ENCODE peak calls at places on chromosomes 2 and 18, in six cellular contexts. One of them, this sample, is unnamed.

GRCh38 chr2:111618577-111618930 is 265.4 kb downstream of the ANAPC1 start:
- DNase-seq in tibial nerve: no peak
- DNase-seq in IMR-90: no peak
- DNase-seq in thyroid gland: peak
- DNase-seq in cardiac muscle cell: no peak
- DNase-seq in endothelial cell of umbilical vein: peak
- DNase-seq in this sample: no peak

GRCh38 chr2:241443486-241444223 is 64.7 kb downstream of the STK25 start:
- DNase-seq in IMR-90: peak
- DNase-seq in tibial nerve: peak
- DNase-seq in endothelial cell of umbilical vein: no peak
- DNase-seq in cardiac muscle cell: no peak
- DNase-seq in thyroid gland: peak
- DNase-seq in this sample: peak

GRCh38 chr2:236715511-236715961 is 145.9 kb downstream of the ACKR3 start:
- DNase-seq in endothelial cell of umbilical vein: peak
- DNase-seq in cardiac muscle cell: no peak
- DNase-seq in thyroid gland: no peak
- DNase-seq in tibial nerve: peak
- DNase-seq in IMR-90: no peak
- DNase-seq in this sample: no peak

GRCh38 chr2:225402200-225402776 is 2.8 kb downstream of the NYAP2 start:
- DNase-seq in tibial nerve: no peak
- DNase-seq in IMR-90: no peak
- DNase-seq in cardiac muscle cell: no peak
- DNase-seq in thyroid gland: no peak
- DNase-seq in endothelial cell of umbilical vein: no peak
- DNase-seq in this sample: no peak

GRCh38 chr2:135182190-135182589 is 130.1 kb downstream of the RAB3GAP1 start:
- DNase-seq in cardiac muscle cell: no peak
- DNase-seq in tibial nerve: no peak
- DNase-seq in endothelial cell of umbilical vein: no peak
- DNase-seq in IMR-90: no peak
- DNase-seq in thyroid gland: no peak
- DNase-seq in this sample: no peak

GRCh38 chr2:74835831-74836674 is 2.1 kb downstream of the HK2 start:
- DNase-seq in endothelial cell of umbilical vein: peak
- DNase-seq in thyroid gland: no peak
- DNase-seq in cardiac muscle cell: peak
- DNase-seq in IMR-90: peak
- DNase-seq in tibial nerve: no peak
- DNase-seq in this sample: no peak

GRCh38 chr2:207935991-207936370 is 89.3 kb downstream of the PLEKHM3 start:
- DNase-seq in cardiac muscle cell: no peak
- DNase-seq in endothelial cell of umbilical vein: no peak
- DNase-seq in thyroid gland: no peak
- DNase-seq in tibial nerve: no peak
- DNase-seq in IMR-90: no peak
- DNase-seq in this sample: no peak

GRCh38 chr2:119425119-119425405 is 6.6 kb upstream of the TMEM37 start:
- DNase-seq in cardiac muscle cell: no peak
- DNase-seq in thyroid gland: no peak
- DNase-seq in endothelial cell of umbilical vein: no peak
- DNase-seq in tibial nerve: no peak
- DNase-seq in IMR-90: no peak
- DNase-seq in this sample: no peak

GRCh38 chr2:47595690-47596089 is 187.3 kb upstream of the MSH6 start:
- DNase-seq in IMR-90: no peak
- DNase-seq in endothelial cell of umbilical vein: no peak
- DNase-seq in thyroid gland: no peak
- DNase-seq in cardiac muscle cell: no peak
- DNase-seq in tibial nerve: no peak
- DNase-seq in this sample: no peak

GRCh38 chr2:84908948-84909713 is 3.7 kb downstream of the TMSB10 start:
- DNase-seq in thyroid gland: no peak
- DNase-seq in tibial nerve: no peak
- DNase-seq in cardiac muscle cell: no peak
- DNase-seq in endothelial cell of umbilical vein: no peak
- DNase-seq in IMR-90: no peak
- DNase-seq in this sample: no peak

GRCh38 chr2:219344756-219345458 is 12.4 kb upstream of the RESP18 start:
- DNase-seq in endothelial cell of umbilical vein: peak
- DNase-seq in thyroid gland: peak
- DNase-seq in IMR-90: peak
- DNase-seq in tibial nerve: peak
- DNase-seq in cardiac muscle cell: no peak
- DNase-seq in this sample: peak

GRCh38 chr2:121791801-121792221 is 36.4 kb downstream of the TSN start:
- DNase-seq in IMR-90: no peak
- DNase-seq in thyroid gland: no peak
- DNase-seq in tibial nerve: no peak
- DNase-seq in cardiac muscle cell: no peak
- DNase-seq in endothelial cell of umbilical vein: no peak
- DNase-seq in this sample: no peak

GRCh38 chr2:140786585-140786984 is 1344.2 kb downstream of the LRP1B start:
- DNase-seq in tibial nerve: no peak
- DNase-seq in IMR-90: no peak
- DNase-seq in cardiac muscle cell: peak
- DNase-seq in endothelial cell of umbilical vein: no peak
- DNase-seq in thyroid gland: no peak
- DNase-seq in this sample: no peak

GRCh38 chr2:196535742-196536141 is 103.8 kb upstream of the CCDC150 start:
- DNase-seq in IMR-90: no peak
- DNase-seq in cardiac muscle cell: no peak
- DNase-seq in tibial nerve: no peak
- DNase-seq in endothelial cell of umbilical vein: peak
- DNase-seq in thyroid gland: no peak
- DNase-seq in this sample: no peak

GRCh38 chr2:173079968-173080860 is 4.6 kb downstream of the MAP3K20 start:
- DNase-seq in IMR-90: peak
- DNase-seq in endothelial cell of umbilical vein: no peak
- DNase-seq in tibial nerve: no peak
- DNase-seq in thyroid gland: no peak
- DNase-seq in cardiac muscle cell: no peak
- DNase-seq in this sample: no peak

DNA sequence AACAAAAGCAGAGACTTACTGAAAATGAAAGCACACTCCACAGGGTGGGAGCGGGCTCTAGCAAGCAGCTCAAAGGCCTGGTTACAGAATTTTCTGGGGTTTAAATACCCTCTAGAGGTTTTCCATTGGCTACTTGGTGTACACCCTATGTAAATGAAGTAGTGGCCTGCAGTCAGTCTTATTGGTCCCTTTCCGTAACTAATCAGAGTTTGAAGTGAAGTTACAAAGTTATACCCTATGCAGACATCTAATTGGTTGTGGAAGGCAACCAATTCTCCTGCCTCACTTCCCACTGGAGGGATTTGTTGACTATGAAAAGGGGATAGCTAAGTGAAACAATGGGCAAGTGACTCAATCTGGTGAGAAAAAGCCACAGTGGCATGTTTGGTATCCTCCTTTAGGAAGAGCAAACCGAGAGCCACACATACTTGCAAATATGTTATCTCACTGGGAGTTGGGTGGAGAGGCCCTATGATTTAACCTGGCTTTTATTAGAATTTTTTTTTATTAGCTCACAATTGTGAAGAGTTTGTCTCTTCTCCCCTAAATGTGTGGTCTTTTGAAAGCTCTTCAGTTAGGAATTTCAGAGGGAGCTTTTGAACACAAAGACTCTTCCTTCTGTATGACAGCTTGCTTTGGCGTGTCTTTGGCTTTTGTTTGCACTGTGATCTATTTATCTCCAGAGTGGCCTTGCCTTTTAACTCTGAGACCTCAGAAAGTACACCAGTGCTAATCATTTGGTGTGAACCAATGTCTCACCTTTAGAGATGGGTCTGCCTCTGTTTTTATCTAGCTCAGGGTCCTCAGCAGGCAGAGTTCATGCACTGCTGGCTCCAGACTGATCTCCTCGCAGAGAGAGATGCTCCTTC is 69.6 kb downstream of the MAP4K4 start:
- DNase-seq in cardiac muscle cell: peak
- DNase-seq in endothelial cell of umbilical vein: peak
- DNase-seq in thyroid gland: no peak
- DNase-seq in IMR-90: peak
- DNase-seq in tibial nerve: no peak
- DNase-seq in this sample: no peak
- H3K4me3 ChIP-seq in cardiac muscle cell: no peak
- H3K4me3 ChIP-seq in endothelial cell of umbilical vein: no peak
- H3K4me3 ChIP-seq in thyroid gland: no peak
- H3K4me3 ChIP-seq in IMR-90: no peak
- H3K4me3 ChIP-seq in tibial nerve: no peak
- H3K4me3 ChIP-seq in this sample: peak

GRCh38 chr2:238850096-238850495 is 2.2 kb downstream of the TWIST2 start:
- DNase-seq in thyroid gland: no peak
- DNase-seq in tibial nerve: no peak
- DNase-seq in endothelial cell of umbilical vein: no peak
- DNase-seq in IMR-90: peak
- DNase-seq in cardiac muscle cell: no peak
- DNase-seq in this sample: no peak
- H3K4me3 ChIP-seq in thyroid gland: no peak
- H3K4me3 ChIP-seq in tibial nerve: peak
- H3K4me3 ChIP-seq in endothelial cell of umbilical vein: no peak
- H3K4me3 ChIP-seq in IMR-90: peak
- H3K4me3 ChIP-seq in cardiac muscle cell: no peak
- H3K4me3 ChIP-seq in this sample: peak

GRCh38 chr2:176637497-176638166 is 368.4 kb downstream of the MTX2 start:
- DNase-seq in endothelial cell of umbilical vein: peak
- DNase-seq in cardiac muscle cell: no peak
- DNase-seq in thyroid gland: peak
- DNase-seq in tibial nerve: peak
- DNase-seq in IMR-90: peak
- DNase-seq in this sample: peak

GRCh38 chr2:176636376-176636775 is 367.1 kb downstream of the MTX2 start:
- DNase-seq in tibial nerve: no peak
- DNase-seq in cardiac muscle cell: no peak
- DNase-seq in thyroid gland: no peak
- DNase-seq in IMR-90: no peak
- DNase-seq in endothelial cell of umbilical vein: peak
- DNase-seq in this sample: no peak

GRCh38 chr2:176638167-176639015 is 369.1 kb downstream of the MTX2 start:
- DNase-seq in IMR-90: peak
- DNase-seq in cardiac muscle cell: peak
- DNase-seq in tibial nerve: peak
- DNase-seq in endothelial cell of umbilical vein: peak
- DNase-seq in thyroid gland: peak
- DNase-seq in this sample: peak

GRCh38 chr2:176639016-176639343 is 369.7 kb downstream of the MTX2 start:
- DNase-seq in tibial nerve: no peak
- DNase-seq in thyroid gland: no peak
- DNase-seq in cardiac muscle cell: no peak
- DNase-seq in IMR-90: no peak
- DNase-seq in endothelial cell of umbilical vein: no peak
- DNase-seq in this sample: no peak

GRCh38 chr2:176637134-176637496 is 367.9 kb downstream of the MTX2 start:
- DNase-seq in IMR-90: no peak
- DNase-seq in thyroid gland: no peak
- DNase-seq in endothelial cell of umbilical vein: no peak
- DNase-seq in cardiac muscle cell: no peak
- DNase-seq in tibial nerve: no peak
- DNase-seq in this sample: no peak
- H3K4me3 ChIP-seq in IMR-90: peak
- H3K4me3 ChIP-seq in thyroid gland: no peak
- H3K4me3 ChIP-seq in endothelial cell of umbilical vein: peak
- H3K4me3 ChIP-seq in cardiac muscle cell: peak
- H3K4me3 ChIP-seq in tibial nerve: peak
- H3K4me3 ChIP-seq in this sample: peak

GRCh38 chr18:58884694-58885093 is 20.0 kb downstream of the ZNF532 start:
- DNase-seq in endothelial cell of umbilical vein: no peak
- DNase-seq in thyroid gland: no peak
- DNase-seq in IMR-90: no peak
- DNase-seq in cardiac muscle cell: no peak
- DNase-seq in tibial nerve: no peak
- DNase-seq in this sample: no peak

GRCh38 chr18:58891753-58892152 is 27.1 kb downstream of the ZNF532 start:
- DNase-seq in cardiac muscle cell: no peak
- DNase-seq in thyroid gland: no peak
- DNase-seq in tibial nerve: no peak
- DNase-seq in endothelial cell of umbilical vein: no peak
- DNase-seq in IMR-90: no peak
- DNase-seq in this sample: no peak

GRCh38 chr18:58886864-58887612 is 22.4 kb downstream of the ZNF532 start:
- DNase-seq in endothelial cell of umbilical vein: no peak
- DNase-seq in tibial nerve: peak
- DNase-seq in cardiac muscle cell: no peak
- DNase-seq in thyroid gland: no peak
- DNase-seq in IMR-90: no peak
- DNase-seq in this sample: no peak

GRCh38 chr18:58882681-58883080 is 18.0 kb downstream of the ZNF532 start:
- DNase-seq in IMR-90: peak
- DNase-seq in tibial nerve: no peak
- DNase-seq in endothelial cell of umbilical vein: no peak
- DNase-seq in thyroid gland: no peak
- DNase-seq in cardiac muscle cell: no peak
- DNase-seq in this sample: no peak

DNA sequence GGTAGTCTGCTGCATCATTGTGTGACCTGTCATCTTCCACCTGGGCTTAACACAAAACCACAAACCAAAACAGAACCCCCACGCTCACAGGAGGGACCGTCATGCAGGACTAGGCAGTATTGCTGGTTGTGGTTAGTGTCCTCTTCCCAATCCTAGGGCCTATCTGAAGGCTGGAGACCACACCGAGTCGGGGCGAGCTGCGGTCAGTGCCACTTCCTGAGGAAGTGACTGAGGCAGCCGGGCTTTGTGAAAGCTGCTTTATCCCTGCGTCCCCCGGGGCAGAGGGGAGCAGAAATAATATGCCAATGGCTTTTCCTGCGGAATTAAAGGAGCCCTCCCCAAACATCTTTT is 22.9 kb downstream of the ZNF532 start:
- DNase-seq in cardiac muscle cell: no peak
- DNase-seq in endothelial cell of umbilical vein: peak
- DNase-seq in IMR-90: no peak
- DNase-seq in thyroid gland: peak
- DNase-seq in tibial nerve: peak
- DNase-seq in this sample: peak
- H3K4me3 ChIP-seq in cardiac muscle cell: no peak
- H3K4me3 ChIP-seq in endothelial cell of umbilical vein: no peak
- H3K4me3 ChIP-seq in IMR-90: no peak
- H3K4me3 ChIP-seq in thyroid gland: no peak
- H3K4me3 ChIP-seq in tibial nerve: peak
- H3K4me3 ChIP-seq in this sample: peak

This sample was measured in left ventricle myocardium inferior.